ENCODE peak calls at places on chromosomes 13 and 19, in five cellular contexts. One of them, this sample, is unnamed.

GRCh38 chr13:34247596-34247995 is 429.6 kb downstream of the RFC3 start:
- DNase-seq in adipocyte: no peak
- DNase-seq in spleen: no peak
- DNase-seq in thyroid gland: no peak
- DNase-seq in IMR-90: no peak
- DNase-seq in this sample: no peak

GRCh38 chr13:26538363-26539317 is 18.8 kb upstream of the WASF3 start:
- DNase-seq in spleen: no peak
- DNase-seq in thyroid gland: no peak
- DNase-seq in adipocyte: peak; percentile 84
- DNase-seq in IMR-90: no peak
- DNase-seq in this sample: peak; percentile 13

GRCh38 chr19:39297931-39298634 is 1.9 kb downstream of the IFNL1 start:
- DNase-seq in adipocyte: no peak
- DNase-seq in IMR-90: no peak
- DNase-seq in spleen: peak; percentile 91
- DNase-seq in thyroid gland: peak; percentile 8
- DNase-seq in this sample: no peak

GRCh38 chr13:82976499-82976898 is 905.8 kb downstream of the SLITRK1 start:
- DNase-seq in adipocyte: peak; percentile 21
- DNase-seq in thyroid gland: no peak
- DNase-seq in spleen: no peak
- DNase-seq in IMR-90: peak; percentile 1
- DNase-seq in this sample: no peak

GRCh38 chr13:50125556-50126377 is 110.5 kb downstream of the KCNRG start:
- DNase-seq in IMR-90: peak; percentile 80
- DNase-seq in thyroid gland: peak; percentile 92
- DNase-seq in spleen: peak; percentile 98
- DNase-seq in adipocyte: peak; percentile 94
- DNase-seq in this sample: peak; percentile 94

GRCh38 chr13:110912651-110913051 is 2.2 kb downstream of the ANKRD10 start:
- DNase-seq in adipocyte: peak; percentile 80
- DNase-seq in thyroid gland: no peak
- DNase-seq in spleen: peak; percentile 64
- DNase-seq in IMR-90: peak; percentile 90
- DNase-seq in this sample: peak; percentile 36

GRCh38 chr19:46955114-46955812 is 64.4 kb upstream of the NPAS1 start:
- DNase-seq in spleen: no peak
- DNase-seq in adipocyte: peak; percentile 61
- DNase-seq in thyroid gland: no peak
- DNase-seq in IMR-90: peak; percentile 52
- DNase-seq in this sample: no peak

GRCh38 chr13:76886005-76886291 is 257 bp downstream of the KCTD12 start:
- DNase-seq in spleen: no peak
- DNase-seq in adipocyte: no peak
- DNase-seq in IMR-90: no peak
- DNase-seq in thyroid gland: no peak
- DNase-seq in this sample: no peak

GRCh38 chr19:55146078-55146647 is 2.8 kb downstream of the TNNT1 start:
- DNase-seq in adipocyte: peak; percentile 14
- DNase-seq in thyroid gland: no peak
- DNase-seq in IMR-90: no peak
- DNase-seq in spleen: no peak
- DNase-seq in this sample: no peak

GRCh38 chr13:76672422-76672821 is 213.8 kb downstream of the KCTD12 start:
- DNase-seq in spleen: no peak
- DNase-seq in adipocyte: peak; percentile 24
- DNase-seq in IMR-90: peak; percentile 30
- DNase-seq in thyroid gland: no peak
- DNase-seq in this sample: peak; percentile 43

GRCh38 chr19:38878575-38879399 is 712 bp upstream of the RINL start:
- DNase-seq in spleen: peak; percentile 78
- DNase-seq in IMR-90: no peak
- DNase-seq in thyroid gland: no peak
- DNase-seq in adipocyte: no peak
- DNase-seq in this sample: no peak

GRCh38 chr13:111117289-111117688 is 2.2 kb downstream of the ARHGEF7 start:
- DNase-seq in IMR-90: no peak
- DNase-seq in spleen: no peak
- DNase-seq in adipocyte: peak; percentile 51
- DNase-seq in thyroid gland: no peak
- DNase-seq in this sample: no peak

GRCh38 chr19:16825312-16826168 is 3.7 kb upstream of the SIN3B start:
- DNase-seq in adipocyte: peak; percentile 76
- DNase-seq in thyroid gland: peak; percentile 70
- DNase-seq in IMR-90: peak; percentile 63
- DNase-seq in spleen: no peak
- DNase-seq in this sample: peak; percentile 73

GRCh38 chr19:50414850-50415660 is 3.7 kb upstream of the SPIB start:
- DNase-seq in spleen: peak; percentile 96
- DNase-seq in adipocyte: peak; percentile 68
- DNase-seq in thyroid gland: peak; percentile 74
- DNase-seq in IMR-90: peak; percentile 54
- DNase-seq in this sample: peak; percentile 31

GRCh38 chr19:40512473-40513344 is 45.9 kb downstream of the SPTBN4 start:
- DNase-seq in IMR-90: peak; percentile 11
- DNase-seq in thyroid gland: peak; percentile 32
- DNase-seq in spleen: no peak
- DNase-seq in adipocyte: peak; percentile 50
- DNase-seq in this sample: peak; percentile 56

GRCh38 chr13:79185580-79185979 is 220.5 kb downstream of the RBM26 start:
- DNase-seq in adipocyte: no peak
- DNase-seq in thyroid gland: no peak
- DNase-seq in spleen: no peak
- DNase-seq in IMR-90: no peak
- DNase-seq in this sample: no peak

GRCh38 chr19:6103894-6104293 is 6.4 kb downstream of the RFX2 start:
- DNase-seq in spleen: no peak
- DNase-seq in thyroid gland: no peak
- DNase-seq in adipocyte: no peak
- DNase-seq in IMR-90: no peak
- DNase-seq in this sample: no peak

GRCh38 chr19:6108721-6109633 is 1.3 kb downstream of the RFX2 start:
- DNase-seq in adipocyte: peak; percentile 83
- DNase-seq in spleen: peak; percentile 81
- DNase-seq in thyroid gland: peak; percentile 59
- DNase-seq in IMR-90: peak; percentile 66
- DNase-seq in this sample: peak; percentile 55

GRCh38 chr19:6101991-6102390 is 8.3 kb downstream of the RFX2 start:
- DNase-seq in IMR-90: no peak
- DNase-seq in spleen: no peak
- DNase-seq in thyroid gland: no peak
- DNase-seq in adipocyte: no peak
- DNase-seq in this sample: no peak

GRCh38 chr19:6103217-6103644 is 7.1 kb downstream of the RFX2 start:
- DNase-seq in spleen: no peak
- DNase-seq in IMR-90: peak; percentile 87
- DNase-seq in adipocyte: peak; percentile 94
- DNase-seq in thyroid gland: peak; percentile 93
- DNase-seq in this sample: peak; percentile 95

DNA sequence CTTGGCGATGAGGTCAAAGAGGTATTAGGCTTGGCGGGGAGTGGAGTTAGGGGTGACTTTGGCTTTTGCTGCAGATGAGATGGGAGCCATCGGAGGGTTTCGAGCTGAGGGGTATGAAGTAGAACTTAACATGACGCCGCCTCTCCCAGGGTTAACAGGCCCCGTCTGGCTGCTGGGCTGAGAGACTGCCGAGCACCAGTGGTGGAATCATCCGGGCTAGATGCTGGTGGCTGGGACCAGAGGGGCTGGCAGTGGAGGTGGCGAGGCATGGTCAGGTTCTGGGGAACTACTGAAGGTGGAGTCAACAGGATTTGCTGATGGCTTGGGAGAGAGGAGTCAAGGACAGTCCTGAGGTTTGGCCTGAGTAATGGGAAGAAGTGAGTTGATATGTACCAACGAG is 4.9 kb downstream of the RFX2 start:
- DNase-seq in adipocyte: no peak
- DNase-seq in spleen: no peak
- DNase-seq in IMR-90: no peak
- DNase-seq in thyroid gland: no peak
- DNase-seq in this sample: no peak
- H3K4me3 ChIP-seq in adipocyte: peak overlapping the region; percentile 31
- H3K4me3 ChIP-seq in spleen: no peak overlapping the region
- H3K4me3 ChIP-seq in IMR-90: no peak overlapping the region
- H3K4me3 ChIP-seq in thyroid gland: no peak overlapping the region
- H3K4me3 ChIP-seq in this sample: no peak overlapping the region

GRCh38 chr19:15419413-15420025 is 731 bp upstream of the AKAP8L start:
- DNase-seq in IMR-90: no peak
- DNase-seq in spleen: no peak
- DNase-seq in adipocyte: peak; percentile 15
- DNase-seq in thyroid gland: no peak
- DNase-seq in this sample: peak; percentile 68
- H3K36me3 ChIP-seq in IMR-90: peaks cover 26% of the 10 kb centered on the region
- H3K36me3 ChIP-seq in spleen: peaks cover 60% of the 10 kb centered on the region
- H3K36me3 ChIP-seq in adipocyte: peaks cover 41% of the 10 kb centered on the region
- H3K36me3 ChIP-seq in thyroid gland: peaks cover 21% of the 10 kb centered on the region
- H3K36me3 ChIP-seq in this sample: peaks cover 59% of the 10 kb centered on the region

GRCh38 chr19:51600940-51601575 is 29.1 kb downstream of the SIGLEC5 start:
- DNase-seq in thyroid gland: no peak
- DNase-seq in adipocyte: no peak
- DNase-seq in spleen: peak; percentile 92
- DNase-seq in IMR-90: no peak
- DNase-seq in this sample: no peak

GRCh38 chr19:51595776-51596175 is 24.7 kb downstream of the ZNF175 start:
- DNase-seq in thyroid gland: no peak
- DNase-seq in spleen: no peak
- DNase-seq in adipocyte: no peak
- DNase-seq in IMR-90: no peak
- DNase-seq in this sample: no peak

GRCh38 chr19:51599084-51599483 is 28.0 kb downstream of the ZNF175 start:
- DNase-seq in IMR-90: no peak
- DNase-seq in adipocyte: no peak
- DNase-seq in thyroid gland: no peak
- DNase-seq in spleen: no peak
- DNase-seq in this sample: no peak

GRCh38 chr19:51595190-51595589 is 24.1 kb downstream of the ZNF175 start:
- DNase-seq in thyroid gland: no peak
- DNase-seq in adipocyte: no peak
- DNase-seq in spleen: no peak
- DNase-seq in IMR-90: no peak
- DNase-seq in this sample: no peak

DNA sequence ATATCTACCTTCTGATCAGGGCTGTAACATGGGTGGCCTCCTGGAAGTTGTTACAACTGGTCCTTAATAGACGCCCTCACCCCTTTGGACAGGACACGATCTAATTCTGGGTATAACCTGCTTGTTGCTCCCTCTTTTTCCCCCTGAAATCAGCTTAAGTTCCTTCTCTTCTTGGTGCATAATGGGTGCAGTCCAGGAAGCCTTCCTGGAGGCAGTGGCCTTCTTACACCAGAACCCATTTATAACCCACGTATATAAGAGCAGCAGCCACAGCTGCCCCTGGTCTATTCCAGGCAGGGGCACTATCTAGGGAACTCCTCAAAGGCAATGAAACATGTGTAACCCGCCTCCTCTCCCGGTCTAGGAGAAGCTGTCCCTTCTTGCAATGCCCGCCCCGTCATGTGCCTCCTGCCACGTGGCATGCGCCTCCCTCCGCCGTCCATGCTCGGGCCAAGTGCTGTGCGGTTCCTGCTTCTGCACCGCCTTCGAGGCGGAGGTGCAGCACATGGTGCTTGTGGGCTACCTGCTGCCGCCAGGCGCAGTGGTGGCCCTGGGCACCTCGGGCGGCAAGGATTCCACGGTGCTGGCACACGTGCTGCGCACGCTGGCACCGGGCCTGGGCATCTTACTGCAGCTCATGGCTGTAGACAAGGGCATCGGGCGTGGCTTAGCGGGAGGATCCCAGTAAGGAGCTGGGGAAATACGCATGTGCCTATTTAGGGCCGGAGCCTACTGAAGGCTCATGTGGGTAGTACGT is 27.3 kb downstream of the ZNF175 start:
- DNase-seq in adipocyte: no peak
- DNase-seq in IMR-90: no peak
- DNase-seq in spleen: peak; percentile 78
- DNase-seq in thyroid gland: no peak
- DNase-seq in this sample: no peak
- H3K27me3 ChIP-seq in adipocyte: peaks cover 6% of the 10 kb centered on the region
- H3K27me3 ChIP-seq in IMR-90: peaks cover 7% of the 10 kb centered on the region
- H3K27me3 ChIP-seq in spleen: peaks cover 33% of the 10 kb centered on the region
- H3K27me3 ChIP-seq in thyroid gland: no peaks in the 10 kb centered on the region
- H3K27me3 ChIP-seq in this sample: no peaks in the 10 kb centered on the region

GRCh38 chr19:18304194-18304495 is 18.7 kb downstream of the LSM4 start:
- DNase-seq in thyroid gland: peak; percentile 51
- DNase-seq in IMR-90: no peak
- DNase-seq in spleen: peak; percentile 83
- DNase-seq in adipocyte: peak; percentile 16
- DNase-seq in this sample: no peak
- H3K4me3 ChIP-seq in thyroid gland: no peak overlapping the region
- H3K4me3 ChIP-seq in IMR-90: no peak overlapping the region
- H3K4me3 ChIP-seq in spleen: peak overlapping the region; percentile 31
- H3K4me3 ChIP-seq in adipocyte: peak overlapping the region; percentile 80
- H3K4me3 ChIP-seq in this sample: no peak overlapping the region

DNA sequence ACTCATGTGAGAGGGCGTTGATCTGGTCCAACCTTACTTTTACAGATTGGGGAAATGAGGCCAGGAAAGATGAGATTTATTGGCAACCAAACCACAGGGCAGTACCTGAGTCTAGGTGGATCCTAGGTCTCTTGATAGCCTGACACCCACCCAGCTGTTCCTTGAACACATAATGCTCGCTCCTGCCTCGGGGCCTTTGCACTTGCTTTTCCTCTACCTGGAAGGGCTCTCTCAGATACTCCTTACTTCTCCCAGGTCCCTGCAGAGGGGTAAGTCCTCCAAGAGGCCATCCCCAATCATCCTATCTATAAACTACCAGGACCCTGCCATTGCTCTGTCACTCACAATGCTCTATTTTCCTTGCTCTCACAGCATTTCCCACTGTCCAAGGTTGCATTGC is 7.4 kb downstream of the ZNF575 start:
- DNase-seq in IMR-90: no peak
- DNase-seq in spleen: no peak
- DNase-seq in thyroid gland: no peak
- DNase-seq in adipocyte: no peak
- DNase-seq in this sample: no peak
- H3K36me3 ChIP-seq in IMR-90: peaks cover 28% of the 10 kb centered on the region
- H3K36me3 ChIP-seq in spleen: peaks cover 90% of the 10 kb centered on the region
- H3K36me3 ChIP-seq in thyroid gland: peaks cover 34% of the 10 kb centered on the region
- H3K36me3 ChIP-seq in adipocyte: peaks cover 48% of the 10 kb centered on the region
- H3K36me3 ChIP-seq in this sample: peaks cover 67% of the 10 kb centered on the region

GRCh38 chr13:28497143-28497876 is 2.4 kb upstream of the FLT1 start:
- DNase-seq in thyroid gland: no peak
- DNase-seq in spleen: no peak
- DNase-seq in IMR-90: no peak
- DNase-seq in adipocyte: no peak
- DNase-seq in this sample: no peak
- H3K27me3 ChIP-seq in thyroid gland: peaks cover 11% of the 10 kb centered on the region
- H3K27me3 ChIP-seq in spleen: peaks cover 70% of the 10 kb centered on the region
- H3K27me3 ChIP-seq in IMR-90: peaks cover 22% of the 10 kb centered on the region
- H3K27me3 ChIP-seq in adipocyte: peaks cover 39% of the 10 kb centered on the region
- H3K27me3 ChIP-seq in this sample: peaks cover 43% of the 10 kb centered on the region

DNA sequence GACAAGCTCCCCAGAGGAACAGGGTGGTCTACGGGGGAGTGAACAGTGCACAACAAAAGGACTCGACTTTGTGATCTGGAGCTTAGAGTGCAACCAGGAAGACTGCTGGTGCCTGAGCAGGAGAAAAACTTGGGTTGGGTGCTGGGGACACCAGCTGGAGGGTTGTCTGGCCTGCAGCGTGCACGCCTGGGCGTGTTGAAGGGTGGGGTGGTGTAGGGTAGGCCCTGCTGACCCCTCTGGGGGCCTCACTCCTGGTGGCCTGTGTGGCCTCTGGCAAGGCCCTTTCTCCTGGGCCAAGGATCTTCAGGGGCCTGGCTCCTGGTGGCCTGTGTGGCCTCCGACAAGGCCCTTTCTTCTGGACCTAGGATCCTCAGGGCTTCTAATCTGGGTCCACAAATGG is 4.7 kb upstream of the RSPH6A start:
- DNase-seq in IMR-90: no peak
- DNase-seq in spleen: no peak
- DNase-seq in thyroid gland: no peak
- DNase-seq in adipocyte: no peak
- DNase-seq in this sample: no peak
- H3K4me3 ChIP-seq in IMR-90: no peak overlapping the region
- H3K4me3 ChIP-seq in spleen: no peak overlapping the region
- H3K4me3 ChIP-seq in thyroid gland: no peak overlapping the region
- H3K4me3 ChIP-seq in adipocyte: no peak overlapping the region
- H3K4me3 ChIP-seq in this sample: no peak overlapping the region

This sample was measured in MG63.